ENCODE peak calls at places on chromosome 20, in nine cellular contexts. S is sigmoid colon, O is stomach, Q is transverse colon, D is Panc1, P is upper lobe of left lung, H is HL-60, W is SK-N-MC, V is spleen. G is an unnamed sample.

GRCh38 chr20:3242167-3242692 is 3.2 kb upstream of the SLC4A11 start:
- DNase-seq in O (no peak), H (no peak), P (no peak), Q (no peak), V (no peak), W (no peak), S (no peak), D (no peak), G (no peak)

GRCh38 chr20:10954137-10954840 is 280.5 kb upstream of the JAG1 start:
- DNase-seq in V (no peak), Q (no peak), S (no peak), H (no peak), W (no peak), P (peak; percentile 60), D (no peak), O (peak; percentile 32), G (no peak)

GRCh38 chr20:36802326-36803223 is 29.0 kb upstream of the DSN1 start:
- DNase-seq in V (no peak), O (no peak), H (no peak), W (no peak), P (no peak), D (no peak), Q (no peak), S (no peak), G (no peak)

GRCh38 chr20:51128198-51128597 is 105.3 kb upstream of the KCNG1 start:
- DNase-seq in V (no peak), W (no peak), D (no peak), Q (no peak), S (no peak), O (no peak), H (no peak), P (no peak), G (no peak)

GRCh38 chr20:36632487-36633284 is 13.3 kb downstream of the SLA2 start:
- DNase-seq in Q (no peak), S (no peak), H (no peak), D (no peak), P (no peak), W (no peak), O (no peak), V (no peak), G (peak; percentile 80)

GRCh38 chr20:14406495-14406894 is 69.1 kb upstream of the FLRT3 start:
- DNase-seq in P (no peak), Q (no peak), V (no peak), H (no peak), D (peak; percentile 59), W (no peak), O (no peak), S (no peak), G (no peak)

GRCh38 chr20:10239954-10240353 is 21.3 kb downstream of the SNAP25 start:
- DNase-seq in V (no peak), O (peak; percentile 38), Q (peak; percentile 27), D (no peak), H (peak; percentile 42), S (no peak), W (peak; percentile 14), P (peak; percentile 83), G (no peak)

GRCh38 chr20:4272225-4272624 is 256.9 kb upstream of the RNF24 start:
- DNase-seq in D (no peak), H (no peak), S (no peak), Q (no peak), P (no peak), V (no peak), W (no peak), O (no peak), G (no peak)

GRCh38 chr20:61875221-61875885 is 190.3 kb downstream of the TAF4 start:
- DNase-seq in P (no peak), W (no peak), O (no peak), V (no peak), Q (no peak), S (no peak), H (no peak), D (no peak), G (peak; percentile 41)

GRCh38 chr20:25077610-25078169 is 4.3 kb downstream of the VSX1 start:
- DNase-seq in V (peak; percentile 82), W (no peak), D (no peak), H (peak; percentile 86), P (peak; percentile 42), Q (no peak), S (peak; percentile 78), O (peak; percentile 49), G (peak; percentile 72)

GRCh38 chr20:7938058-7938457 is 2.2 kb downstream of the HAO1 start:
- DNase-seq in Q (no peak), P (no peak), W (no peak), D (no peak), H (no peak), V (no peak), O (no peak), S (no peak), G (no peak)

GRCh38 chr20:59848182-59848581 is 85.3 kb downstream of the SYCP2 start:
- DNase-seq in D (no peak), V (no peak), S (no peak), Q (no peak), W (no peak), P (no peak), H (no peak), O (no peak), G (no peak)

GRCh38 chr20:35636095-35636494 is 20.5 kb downstream of the SPAG4 start:
- DNase-seq in O (no peak), Q (no peak), S (no peak), P (no peak), V (no peak), W (no peak), H (no peak), D (no peak), G (no peak)

GRCh38 chr20:53678990-53679596 is 85.5 kb upstream of the ZNF217 start:
- DNase-seq in D (no peak), V (no peak), O (no peak), W (no peak), H (peak; percentile 14), P (no peak), S (no peak), Q (no peak), G (no peak)

GRCh38 chr20:461254-462198 is 807 bp downstream of the TBC1D20 start:
- DNase-seq in Q (peak; percentile 57), S (peak; percentile 77), P (peak; percentile 50), H (peak; percentile 45), W (no peak), V (peak; percentile 93), D (no peak), O (peak; percentile 51), G (peak; percentile 66)

GRCh38 chr20:20214757-20215275 is 153.1 kb upstream of the INSM1 start:
- DNase-seq in S (no peak), P (no peak), V (no peak), O (no peak), D (no peak), W (no peak), H (no peak), Q (no peak), G (peak; percentile 60)

GRCh38 chr20:37453836-37454235 is 67.2 kb upstream of the NNAT start:
- DNase-seq in P (no peak), S (peak; percentile 30), V (no peak), O (no peak), H (no peak), W (no peak), Q (no peak), D (no peak), G (no peak)

GRCh38 chr20:54172532-54172855 is 1.3 kb downstream of the CYP24A1 start:
- DNase-seq in W (no peak), Q (no peak), P (no peak), S (no peak), O (no peak), H (no peak), V (no peak), D (no peak), G (no peak)

GRCh38 chr20:10524034-10524476 is 89.0 kb downstream of the SLX4IP start:
- DNase-seq in W (no peak), P (no peak), Q (peak; percentile 60), V (no peak), S (peak; percentile 98), H (no peak), D (no peak), O (no peak), G (peak; percentile 71)

GRCh38 chr20:2314759-2315439 is 19.1 kb downstream of the TGM3 start:
- DNase-seq in O (no peak), V (no peak), P (peak; percentile 42), D (no peak), Q (no peak), W (no peak), S (peak; percentile 70), H (peak; percentile 88), G (no peak)

DNA sequence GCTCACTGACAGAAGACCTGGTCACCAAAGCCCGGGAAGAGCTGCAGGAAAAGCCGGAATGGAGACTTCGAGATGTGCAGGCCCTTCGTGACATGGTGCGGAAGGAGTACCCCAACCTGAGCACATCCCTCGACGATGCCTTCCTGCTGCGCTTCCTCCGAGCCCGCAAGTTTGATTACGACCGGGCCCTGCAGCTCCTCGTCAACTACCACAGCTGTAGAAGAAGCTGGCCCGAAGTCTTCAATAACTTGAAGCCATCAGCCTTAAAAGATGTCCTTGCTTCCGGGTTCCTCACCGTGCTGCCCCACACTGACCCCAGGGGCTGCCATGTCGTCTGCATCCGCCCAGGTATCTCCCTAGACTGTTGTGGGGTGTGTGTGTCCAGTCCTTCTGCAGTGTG is 4.4 kb downstream of the TTPAL start:
- DNase-seq in P (no peak), W (no peak), H (no peak), O (no peak), S (no peak), D (no peak), V (no peak), Q (no peak), G (no peak)
- TF ChIP-seq POLR2AphosphoS5 in P (no peak), W (no peak), H (no peak), O (no peak), S (no peak), D (no peak), V (no peak), Q (no peak), G (no peak)

DNA sequence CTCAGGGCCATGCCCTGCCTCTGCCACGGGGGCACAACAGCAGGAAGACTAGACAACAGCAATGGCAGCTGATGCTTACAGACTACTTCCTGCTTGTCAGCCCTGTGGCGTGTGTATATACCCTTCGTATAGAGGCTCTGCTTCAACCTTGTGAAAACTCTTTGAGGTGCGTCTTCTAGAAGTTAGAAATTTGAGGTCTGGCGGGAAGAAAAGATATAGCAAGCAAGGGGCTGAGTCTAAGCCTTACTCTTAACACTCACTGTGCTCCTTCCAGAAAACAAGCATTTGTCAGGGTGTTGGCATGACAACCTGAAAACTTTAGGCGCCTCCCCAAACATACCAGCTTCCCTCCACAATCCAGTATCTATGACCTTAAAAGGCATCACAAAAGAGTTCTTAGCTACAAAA is 33.3 kb downstream of the JPH2 start:
- DNase-seq in V (no peak), S (peak; percentile 50), H (no peak), P (no peak), W (no peak), Q (no peak), D (no peak), O (no peak), G (peak; percentile 54)
- TF ChIP-seq POLR2AphosphoS5 in V (no peak), S (no peak), H (no peak), P (no peak), W (no peak), Q (no peak), D (no peak), O (no peak), G (no peak)

GRCh38 chr20:46970937-46971630 is 76.4 kb downstream of the EYA2 start:
- DNase-seq in W (no peak), Q (no peak), S (no peak), V (no peak), D (peak; percentile 32), H (no peak), O (no peak), P (no peak), G (peak; percentile 98)
- TF ChIP-seq POLR2AphosphoS5 in W (no peak), Q (no peak), S (no peak), V (no peak), D (no peak), H (no peak), O (no peak), P (no peak), G (peak; percentile 21)

GRCh38 chr20:39745380-39745779 is 783.2 kb downstream of the DHX35 start:
- DNase-seq in P (no peak), V (no peak), S (no peak), H (no peak), O (no peak), W (no peak), Q (no peak), D (no peak), G (no peak)
- TF ChIP-seq POLR2AphosphoS5 in P (no peak), V (no peak), S (no peak), H (no peak), O (no peak), W (no peak), Q (no peak), D (no peak), G (no peak)